ENCODE peak calls at places on chromosome 18, in nine cellular contexts. R, K, S, P, Q, B, E, L and G are unnamed samples.

GRCh38 chr18:966095-967036 is 61.7 kb downstream of the ADCYAP1 start:
- DNase-seq in R (no peak), K (no peak), S (no peak), P (no peak), Q (no peak), B (no peak), E (no peak), L (no peak), G (no peak)

GRCh38 chr18:13930964-13931363 is 15.6 kb upstream of the MC2R start:
- DNase-seq in R (no peak), K (no peak), S (no peak), P (no peak), Q (no peak), B (no peak), E (no peak), L (no peak), G (no peak)

GRCh38 chr18:11981383-11981632 is at the start of gene IMPA2:
- DNase-seq in R (no peak), K (no peak), S (no peak), P (no peak), Q (no peak), B (no peak), E (no peak), L (no peak), G (no peak)

GRCh38 chr18:2417861-2418610 is 153.3 kb downstream of the METTL4 start:
- DNase-seq in R (no peak), K (peak; percentile 8), S (no peak), P (no peak), Q (no peak), B (peak; percentile 16), E (peak; percentile 83), L (no peak), G (no peak)

GRCh38 chr18:30533716-30534115 is 508.8 kb downstream of the DSC3 start:
- DNase-seq in R (no peak), K (no peak), S (no peak), P (no peak), Q (no peak), B (no peak), E (no peak), L (no peak), G (no peak)

GRCh38 chr18:77103991-77104521 is 28.5 kb downstream of the MBP start:
- DNase-seq in R (peak; percentile 79), K (no peak), S (no peak), P (no peak), Q (no peak), B (no peak), E (peak; percentile 55), L (no peak), G (no peak)

GRCh38 chr18:69839989-69840388 is 107.7 kb downstream of the CD226 start:
- DNase-seq in R (no peak), K (no peak), S (no peak), P (no peak), Q (no peak), B (no peak), E (no peak), L (no peak), G (no peak)

GRCh38 chr18:36663312-36663711 is 165.5 kb downstream of the TPGS2 start:
- DNase-seq in R (peak; percentile 55), K (no peak), S (no peak), P (no peak), Q (no peak), B (no peak), E (peak; percentile 20), L (no peak), G (no peak)

GRCh38 chr18:45254683-45255082 is 360.6 kb upstream of the SLC14A2 start:
- DNase-seq in R (no peak), K (no peak), S (no peak), P (no peak), Q (no peak), B (peak; percentile 86), E (peak; percentile 54), L (no peak), G (no peak)

GRCh38 chr18:5951515-5952081 is 56.3 kb upstream of the TMEM200C start:
- DNase-seq in R (no peak), K (no peak), S (peak; percentile 66), P (no peak), Q (no peak), B (no peak), E (no peak), L (no peak), G (no peak)

GRCh38 chr18:59748628-59749360 is 51.6 kb upstream of the CCBE1 start:
- DNase-seq in R (peak; percentile 76), K (no peak), S (no peak), P (no peak), Q (no peak), B (peak; percentile 67), E (peak; percentile 92), L (no peak), G (no peak)

GRCh38 chr18:8153887-8154583 is 455.2 kb upstream of the RAB12 start:
- DNase-seq in R (no peak), K (peak; percentile 78), S (no peak), P (no peak), Q (no peak), B (peak; percentile 78), E (peak; percentile 85), L (no peak), G (no peak)

GRCh38 chr18:72868666-72869661 is 1.2 kb upstream of the NETO1 start:
- DNase-seq in R (no peak), K (peak; percentile 30), S (peak; percentile 21), P (no peak), Q (peak; percentile 65), B (peak; percentile 16), E (no peak), L (no peak), G (no peak)

GRCh38 chr18:78418379-78418778 is 561.2 kb upstream of the SALL3 start:
- DNase-seq in R (no peak), K (no peak), S (no peak), P (no peak), Q (no peak), B (no peak), E (no peak), L (no peak), G (no peak)

GRCh38 chr18:59376351-59376935 is 17.4 kb upstream of the LMAN1 start:
- DNase-seq in R (no peak), K (no peak), S (no peak), P (no peak), Q (peak; percentile 66), B (no peak), E (no peak), L (no peak), G (no peak)

GRCh38 chr18:79797518-79798345 is at the start of gene KCNG2:
- DNase-seq in R (peak; percentile 43), K (peak; percentile 63), S (no peak), P (no peak), Q (peak; percentile 83), B (peak; percentile 63), E (peak; percentile 16), L (no peak), G (no peak)

GRCh38 chr18:5475252-5475651 is 68.5 kb downstream of the EPB41L3 start:
- DNase-seq in R (peak; percentile 7), K (no peak), S (no peak), P (no peak), Q (no peak), B (no peak), E (no peak), L (no peak), G (peak; percentile 34)

GRCh38 chr18:57805117-57805516 is 2.0 kb upstream of the ATP8B1 start:
- DNase-seq in R (no peak), K (no peak), S (no peak), P (no peak), Q (no peak), B (no peak), E (no peak), L (no peak), G (no peak)

GRCh38 chr18:76619342-76620315 is 124.6 kb upstream of the ZNF516 start:
- DNase-seq in R (peak; percentile 86), K (peak; percentile 88), S (peak; percentile 90), P (no peak), Q (peak; percentile 92), B (peak; percentile 60), E (peak; percentile 91), L (no peak), G (peak; percentile 44)

GRCh38 chr18:23194150-23194968 is 59.1 kb downstream of the CABLES1 start:
- DNase-seq in R (peak; percentile 56), K (no peak), S (no peak), P (no peak), Q (no peak), B (peak; percentile 61), E (peak; percentile 42), L (no peak), G (no peak)

GRCh38 chr18:68847219-68847860 is 49.5 kb downstream of the CCDC102B start:
- DNase-seq in R (peak; percentile 75), K (peak; percentile 13), S (no peak), P (no peak), Q (no peak), B (peak; percentile 4), E (peak; percentile 69), L (no peak), G (peak; percentile 5)